ENCODE peak calls at places on chromosome 20, in eight cellular contexts. H, G, E, A, V, Q, P and O are unnamed samples.

GRCh38 chr20:37567671-37568588 is 40.3 kb upstream of the BLCAP start:
- DNase-seq in H (no peak), G (no peak), E (peak), A (no peak), V (peak), Q (no peak), P (no peak), O (no peak)

GRCh38 chr20:59042151-59042795 is at the start of gene PRELID3B:
- DNase-seq in H (peak), G (peak), E (no peak), A (no peak), V (peak), Q (no peak), P (no peak), O (no peak)

GRCh38 chr20:57662313-57663240 is 42.4 kb upstream of the ZBP1 start:
- DNase-seq in H (no peak), G (no peak), E (no peak), A (no peak), V (no peak), Q (peak), P (no peak), O (peak)

GRCh38 chr20:4471221-4471620 is 250.5 kb upstream of the PRND start:
- DNase-seq in H (no peak), G (no peak), E (no peak), A (no peak), V (peak), Q (no peak), P (no peak), O (no peak)

GRCh38 chr20:54654460-54654859 is 179.1 kb downstream of the DOK5 start:
- DNase-seq in H (no peak), G (no peak), E (peak), A (no peak), V (no peak), Q (no peak), P (no peak), O (no peak)

GRCh38 chr20:56178219-56178618 is 70.3 kb upstream of the MC3R start:
- DNase-seq in H (no peak), G (no peak), E (no peak), A (no peak), V (no peak), Q (no peak), P (no peak), O (no peak)

GRCh38 chr20:48804300-48804980 is 23.4 kb downstream of the PREX1 start:
- DNase-seq in H (no peak), G (no peak), E (no peak), A (no peak), V (no peak), Q (no peak), P (no peak), O (no peak)

GRCh38 chr20:24782801-24783630 is 166.1 kb upstream of the CST7 start:
- DNase-seq in H (no peak), G (no peak), E (no peak), A (no peak), V (no peak), Q (no peak), P (no peak), O (no peak)

GRCh38 chr20:24761220-24762065 is 187.6 kb upstream of the CST7 start:
- DNase-seq in H (no peak), G (no peak), E (no peak), A (no peak), V (no peak), Q (no peak), P (no peak), O (peak)

GRCh38 chr20:58069796-58070663 is 158.4 kb downstream of the ANKRD60 start:
- DNase-seq in H (no peak), G (no peak), E (no peak), A (no peak), V (no peak), Q (no peak), P (no peak), O (peak)

GRCh38 chr20:17650301-17650761 is 31.7 kb downstream of the RRBP1 start:
- DNase-seq in H (no peak), G (no peak), E (no peak), A (no peak), V (no peak), Q (no peak), P (no peak), O (no peak)

GRCh38 chr20:36773123-36773547 is 428 bp downstream of the DSN1 start:
- DNase-seq in H (no peak), G (no peak), E (no peak), A (no peak), V (no peak), Q (no peak), P (no peak), O (no peak)

GRCh38 chr20:18719426-18719825 is 94.2 kb upstream of the SCP2D1 start:
- DNase-seq in H (no peak), G (no peak), E (peak), A (no peak), V (peak), Q (no peak), P (no peak), O (no peak)

GRCh38 chr20:37162674-37163073 is 16.5 kb upstream of the RPN2 start:
- DNase-seq in H (no peak), G (no peak), E (no peak), A (no peak), V (no peak), Q (no peak), P (no peak), O (no peak)

GRCh38 chr20:17797579-17797978 is 97.8 kb downstream of the BANF2 start:
- DNase-seq in H (no peak), G (no peak), E (no peak), A (no peak), V (peak), Q (no peak), P (no peak), O (no peak)

GRCh38 chr20:528923-529594 is 14.5 kb downstream of the CSNK2A1 start:
- DNase-seq in H (peak), G (no peak), E (peak), A (no peak), V (peak), Q (no peak), P (no peak), O (no peak)

GRCh38 chr20:56691325-56691990 is 62.4 kb downstream of the TFAP2C start:
- DNase-seq in H (no peak), G (no peak), E (no peak), A (no peak), V (no peak), Q (no peak), P (no peak), O (no peak)

GRCh38 chr20:21520702-21521595 is 7.1 kb upstream of the NKX2-2 start:
- DNase-seq in H (no peak), G (no peak), E (no peak), A (no peak), V (peak), Q (no peak), P (no peak), O (no peak)

GRCh38 chr20:47272893-47273590 is 83.5 kb downstream of the ZMYND8 start:
- DNase-seq in H (peak), G (peak), E (peak), A (no peak), V (peak), Q (no peak), P (no peak), O (no peak)

GRCh38 chr20:49825521-49826033 is 12.9 kb downstream of the SLC9A8 start:
- DNase-seq in H (no peak), G (no peak), E (no peak), A (no peak), V (no peak), Q (no peak), P (no peak), O (no peak)

GRCh38 chr20:58840816-58841538 is 9.7 kb downstream of the GNAS-AS1 start:
- DNase-seq in H (no peak), G (no peak), E (no peak), A (no peak), V (no peak), Q (no peak), P (no peak), O (no peak)

GRCh38 chr20:408843-409696 is 971 bp downstream of the RBCK1 start:
- DNase-seq in H (no peak), G (no peak), E (no peak), A (no peak), V (no peak), Q (no peak), P (no peak), O (no peak)

GRCh38 chr20:5184684-5185083 is 57.9 kb downstream of the CDS2 start:
- DNase-seq in H (no peak), G (no peak), E (no peak), A (no peak), V (no peak), Q (no peak), P (no peak), O (no peak)

GRCh38 chr20:37725165-37725564 is 31.3 kb downstream of the CTNNBL1 start:
- DNase-seq in H (no peak), G (no peak), E (no peak), A (no peak), V (no peak), Q (no peak), P (no peak), O (no peak)

GRCh38 chr20:39152742-39153141 is 190.6 kb downstream of the DHX35 start:
- DNase-seq in H (no peak), G (no peak), E (no peak), A (no peak), V (no peak), Q (no peak), P (no peak), O (no peak)

GRCh38 chr20:1327241-1327653 is 1.7 kb downstream of the SDCBP2 start:
- DNase-seq in H (no peak), G (no peak), E (peak), A (no peak), V (peak), Q (no peak), P (peak), O (peak)

DNA sequence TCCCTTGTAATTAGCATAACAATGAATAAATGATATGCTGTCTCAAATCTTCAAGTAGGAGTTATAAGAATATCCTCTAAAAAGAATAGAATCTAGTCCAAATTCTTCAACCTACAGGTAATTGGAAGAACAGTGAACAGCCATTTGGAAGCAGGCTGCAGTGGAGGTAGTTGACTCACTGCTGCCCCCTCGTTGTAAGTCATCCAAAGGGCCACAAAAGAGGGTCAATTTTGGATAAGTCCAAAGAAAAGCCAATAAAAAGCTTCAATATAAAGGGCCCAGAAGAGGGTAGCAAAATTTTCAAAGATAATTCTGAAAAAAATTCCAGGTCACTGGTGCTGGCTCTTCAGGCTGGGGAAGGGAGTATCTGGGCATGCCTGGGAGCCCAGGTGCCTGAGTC is 60.8 kb upstream of the SSTR4 start:
- DNase-seq in H (no peak), G (no peak), E (peak), A (no peak), V (peak), Q (no peak), P (no peak), O (no peak)
- TF ChIP-seq CTCF in H (peak), G (no peak), E (peak), A (no peak), V (peak), Q (peak), P (no peak), O (peak)

DNA sequence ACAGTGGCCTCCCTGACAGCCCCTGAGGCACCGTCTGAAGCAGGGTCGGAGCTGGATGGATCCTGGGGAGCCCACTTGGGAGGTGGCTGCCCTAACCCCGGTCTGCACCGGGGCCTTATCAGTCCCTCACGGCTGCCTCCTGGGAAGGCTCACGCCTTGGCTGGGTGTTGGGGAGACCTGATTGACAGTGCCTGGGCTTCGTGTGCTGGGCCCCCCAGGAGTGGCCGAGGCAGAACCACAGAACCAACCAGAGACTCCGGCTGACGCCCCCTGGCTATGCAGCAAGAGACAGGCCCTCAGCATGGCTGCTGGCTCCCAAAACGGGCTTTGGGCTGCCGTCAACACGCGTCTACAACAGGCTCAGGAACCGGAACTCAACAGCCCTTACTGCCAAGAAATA is 219.6 kb downstream of the TAF4 start:
- DNase-seq in H (no peak), G (no peak), E (no peak), A (no peak), V (no peak), Q (peak), P (no peak), O (no peak)
- TF ChIP-seq CTCF in H (no peak), G (no peak), E (no peak), A (no peak), V (no peak), Q (no peak), P (no peak), O (no peak)

DNA sequence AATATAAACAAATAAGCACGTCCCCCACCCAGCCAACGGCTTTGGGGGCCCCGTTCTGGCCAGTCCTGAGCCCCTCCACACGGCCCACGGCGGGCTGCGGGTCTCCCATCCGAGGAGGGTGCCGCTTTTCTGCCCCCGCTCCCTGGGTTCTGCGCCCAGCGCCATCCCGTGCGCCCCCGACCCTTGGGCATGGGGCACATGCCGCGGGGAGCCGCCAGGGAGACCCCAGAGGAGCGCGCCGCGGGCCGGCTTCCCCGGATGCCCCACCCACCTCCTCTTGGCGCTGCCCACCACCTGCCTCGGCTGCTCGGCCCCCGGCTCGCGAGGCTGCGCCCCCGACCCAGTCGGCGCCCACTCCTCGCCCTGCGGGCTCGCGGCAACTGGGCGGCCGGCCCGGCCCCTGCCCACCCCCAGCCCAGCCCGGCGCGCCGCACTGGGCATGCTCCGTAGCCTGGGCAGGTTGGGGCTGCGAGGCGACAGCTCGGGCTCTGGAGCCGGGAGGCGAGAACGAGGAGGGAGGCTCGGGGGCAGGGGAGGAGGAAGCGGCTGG is 580 bp upstream of the PLCB4 start:
- DNase-seq in H (peak), G (no peak), E (no peak), A (no peak), V (peak), Q (peak), P (no peak), O (peak)
- TF ChIP-seq CTCF in H (no peak), G (no peak), E (no peak), A (no peak), V (no peak), Q (no peak), P (no peak), O (no peak)

DNA sequence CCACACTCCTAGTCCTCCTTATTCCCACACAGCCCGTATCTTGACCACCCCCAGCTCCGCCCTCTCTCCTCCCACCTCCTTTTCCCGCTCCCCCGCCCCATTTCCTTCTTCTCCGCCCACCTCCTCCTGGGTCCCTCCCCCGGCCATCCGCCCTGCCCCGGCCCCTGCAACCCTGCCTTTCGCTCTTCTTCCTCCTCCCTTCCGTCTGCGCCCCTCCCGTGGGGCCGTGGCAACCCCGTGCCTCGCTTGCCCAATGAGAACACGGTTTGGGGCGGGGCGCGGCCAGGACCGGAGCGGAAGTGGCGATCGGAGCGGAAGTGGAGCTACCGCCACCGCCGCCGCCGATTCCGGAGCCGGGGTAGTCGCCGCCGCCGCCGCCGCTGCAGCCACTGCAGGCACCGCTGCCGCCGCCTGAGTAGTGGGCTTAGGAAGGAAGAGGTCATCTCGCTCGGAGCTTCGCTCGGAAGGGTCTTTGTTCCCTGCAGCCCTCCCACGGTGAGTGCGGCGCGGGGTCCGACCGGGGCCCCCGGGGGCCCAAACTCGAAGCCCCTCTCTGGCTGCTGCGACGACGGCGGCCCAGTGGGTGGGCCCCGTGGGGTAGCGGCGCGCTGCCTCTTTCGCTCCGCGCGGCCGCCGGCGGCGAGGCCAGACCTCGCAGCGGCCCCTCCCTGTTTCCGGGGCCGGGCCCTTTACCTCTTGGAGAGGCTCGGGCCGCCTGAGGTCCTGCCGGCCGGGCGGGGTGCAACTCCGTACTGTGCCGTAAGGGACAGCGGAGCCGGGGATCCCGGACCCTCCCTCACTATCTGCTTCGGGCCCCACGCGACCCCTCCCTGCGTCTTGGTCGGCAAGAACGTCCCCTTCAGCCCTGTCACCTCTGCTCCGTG is at the start of gene YWHAB:
- DNase-seq in H (peak), G (peak), E (peak), A (peak), V (peak), Q (peak), P (peak), O (peak)
- TF ChIP-seq CTCF in H (no peak), G (no peak), E (no peak), A (no peak), V (no peak), Q (no peak), P (no peak), O (no peak)

GRCh38 chr20:9353180-9353915 is 161.0 kb upstream of the LAMP5 start:
- DNase-seq in H (no peak), G (no peak), E (peak), A (no peak), V (peak), Q (no peak), P (no peak), O (no peak)
- TF ChIP-seq CTCF in H (no peak), G (no peak), E (no peak), A (no peak), V (peak), Q (peak), P (no peak), O (no peak)

DNA sequence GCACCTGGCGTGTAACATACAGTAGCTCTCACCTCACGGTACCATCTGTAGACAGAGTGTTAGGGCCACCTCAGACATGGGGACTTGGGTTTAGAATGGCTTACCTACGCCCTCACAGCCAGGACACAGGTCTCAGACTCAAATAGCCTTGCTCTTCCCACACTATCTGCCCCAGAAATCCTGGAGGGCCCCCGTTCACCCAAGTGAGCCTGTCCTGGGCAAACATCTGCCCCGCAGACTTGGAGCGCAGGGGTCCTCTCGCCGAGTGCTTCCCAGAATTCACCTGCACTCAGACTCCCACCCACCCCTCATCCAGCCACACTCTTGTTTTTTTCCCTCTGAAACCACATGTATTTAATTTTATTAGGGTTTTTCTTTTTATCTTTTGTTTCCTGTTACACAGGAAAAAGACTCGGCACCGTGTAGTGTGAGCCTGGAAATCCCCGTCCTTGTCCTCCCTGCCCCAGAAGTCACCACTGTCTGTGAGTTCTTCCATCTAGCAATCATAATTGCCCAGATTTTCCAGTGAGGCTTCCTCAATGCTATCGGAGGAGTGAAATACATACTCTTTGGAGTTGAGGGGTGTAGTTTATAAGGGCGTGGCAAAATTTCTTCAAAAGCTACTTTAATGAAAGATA is 17.1 kb upstream of the MAP1LC3A start:
- DNase-seq in H (no peak), G (no peak), E (no peak), A (no peak), V (no peak), Q (no peak), P (no peak), O (no peak)
- TF ChIP-seq CTCF in H (no peak), G (no peak), E (no peak), A (no peak), V (no peak), Q (no peak), P (no peak), O (no peak)